ENCODE peak calls at places on chromosomes 5 and 9, in eight cellular contexts. G is Panc1; Z is left ventricle myocardium superior; F is stimulated activated CD4-positive, alpha-beta T cell treated with anti-CD3 and anti-CD28 coated beads, Interleukin-2, amount 100 ng/mL, for 24 hours; H is choroid plexus epithelial cell; N is frontal cortex; K is NCI-H1694; O is stimulated activated CD8-positive, alpha-beta memory T cell treated with anti-CD3 and anti-CD28 coated beads, Interleukin-4, amount 100 ng/mL, for 48 hours. T is an unnamed sample.

GRCh38 chr9:131580358-131580757 is 35.0 kb downstream of the PRRT1B start:
- DNase-seq in G (no peak), Z (no peak), F (no peak), H (no peak), N (no peak), K (no peak), O (no peak), T (no peak)

GRCh38 chr9:124733964-124734740 is 37.0 kb downstream of the NR6A1 start:
- DNase-seq in G (no peak), Z (no peak), F (no peak), H (no peak), N (no peak), K (no peak), O (no peak), T (peak; percentile 66)

GRCh38 chr5:32687167-32687831 is 23.8 kb upstream of the NPR3 start:
- DNase-seq in G (no peak), Z (no peak), F (no peak), H (peak; percentile 62), N (no peak), K (no peak), O (no peak), T (peak; percentile 84)

GRCh38 chr9:84668204-84669007 is 1.1 kb upstream of the NTRK2 start:
- DNase-seq in G (no peak), Z (peak; percentile 86), F (peak; percentile 72), H (peak; percentile 36), N (peak; percentile 85), K (peak; percentile 9), O (peak; percentile 71), T (peak; percentile 40)

GRCh38 chr9:72888943-72889342 is 63.9 kb downstream of the ALDH1A1 start:
- DNase-seq in G (no peak), Z (no peak), F (no peak), H (no peak), N (no peak), K (no peak), O (no peak), T (no peak)

GRCh38 chr5:69415584-69415958 is 655 bp downstream of the MARVELD2 start:
- DNase-seq in G (no peak), Z (no peak), F (no peak), H (no peak), N (no peak), K (no peak), O (no peak), T (no peak)

GRCh38 chr5:131382407-131383395 is 118.8 kb downstream of the CDC42SE2 start:
- DNase-seq in G (peak; percentile 58), Z (no peak), F (no peak), H (peak; percentile 86), N (no peak), K (peak; percentile 1), O (no peak), T (peak; percentile 86)

GRCh38 chr9:99222416-99223280 is 566 bp downstream of the SEC61B start:
- DNase-seq in G (no peak), Z (no peak), F (no peak), H (peak; percentile 27), N (no peak), K (no peak), O (no peak), T (peak; percentile 16)

GRCh38 chr5:2997179-2997578 is 245.7 kb upstream of the IRX2 start:
- DNase-seq in G (no peak), Z (no peak), F (no peak), H (no peak), N (no peak), K (no peak), O (no peak), T (no peak)

GRCh38 chr5:58902765-58903164 is 319.9 kb downstream of the RAB3C start:
- DNase-seq in G (no peak), Z (no peak), F (no peak), H (no peak), N (no peak), K (no peak), O (no peak), T (peak; percentile 43)

GRCh38 chr5:68251386-68251785 is 35.8 kb downstream of the PIK3R1 start:
- DNase-seq in G (no peak), Z (no peak), F (peak; percentile 70), H (peak; percentile 47), N (no peak), K (no peak), O (peak; percentile 75), T (peak; percentile 37)

GRCh38 chr5:116658830-116659229 is 84.2 kb upstream of the SEMA6A start:
- DNase-seq in G (no peak), Z (no peak), F (no peak), H (no peak), N (no peak), K (no peak), O (no peak), T (no peak)

GRCh38 chr5:52948418-52949076 is 40.6 kb upstream of the ITGA2 start:
- DNase-seq in G (peak; percentile 91), Z (peak; percentile 26), F (peak; percentile 48), H (peak; percentile 93), N (peak; percentile 24), K (peak; percentile 71), O (peak; percentile 62), T (peak; percentile 83)